ENCODE peak calls at places on chromosomes 7 and 10, in five cellular contexts. One of them, this sample, is unnamed.

GRCh38 chr10:104038958-104039752 is 46.5 kb downstream of the COL17A1 start:
- DNase-seq in stimulated activated CD4-positive, alpha-beta T cell treated with anti-CD3 and anti-CD28 coated beads, Interleukin-1b, Interleukin-23, amount 100 ng/mL, for 4 hours: no peak
- DNase-seq in psoas muscle: no peak
- DNase-seq in amniotic stem cell: no peak
- DNase-seq in RCC 7860: no peak
- DNase-seq in this sample: no peak

GRCh38 chr10:3781458-3782098 is 3.4 kb downstream of the KLF6 start:
- DNase-seq in amniotic stem cell: no peak
- DNase-seq in stimulated activated CD4-positive, alpha-beta T cell treated with anti-CD3 and anti-CD28 coated beads, Interleukin-1b, Interleukin-23, amount 100 ng/mL, for 4 hours: no peak
- DNase-seq in RCC 7860: peak
- DNase-seq in psoas muscle: peak
- DNase-seq in this sample: no peak

GRCh38 chr10:49375611-49376010 is 20.3 kb downstream of the DRGX start:
- DNase-seq in amniotic stem cell: no peak
- DNase-seq in psoas muscle: no peak
- DNase-seq in RCC 7860: no peak
- DNase-seq in stimulated activated CD4-positive, alpha-beta T cell treated with anti-CD3 and anti-CD28 coated beads, Interleukin-1b, Interleukin-23, amount 100 ng/mL, for 4 hours: no peak
- DNase-seq in this sample: no peak

GRCh38 chr7:918118-918425 is 36.4 kb downstream of the ADAP1 start:
- DNase-seq in psoas muscle: peak
- DNase-seq in amniotic stem cell: no peak
- DNase-seq in RCC 7860: no peak
- DNase-seq in stimulated activated CD4-positive, alpha-beta T cell treated with anti-CD3 and anti-CD28 coated beads, Interleukin-1b, Interleukin-23, amount 100 ng/mL, for 4 hours: no peak
- DNase-seq in this sample: no peak

GRCh38 chr10:46553238-46554049 is 3.0 kb downstream of the GPRIN2 start:
- DNase-seq in psoas muscle: peak
- DNase-seq in RCC 7860: no peak
- DNase-seq in stimulated activated CD4-positive, alpha-beta T cell treated with anti-CD3 and anti-CD28 coated beads, Interleukin-1b, Interleukin-23, amount 100 ng/mL, for 4 hours: no peak
- DNase-seq in amniotic stem cell: no peak
- DNase-seq in this sample: peak

GRCh38 chr10:119219747-119220320 is 12.5 kb downstream of the GRK5 start:
- DNase-seq in stimulated activated CD4-positive, alpha-beta T cell treated with anti-CD3 and anti-CD28 coated beads, Interleukin-1b, Interleukin-23, amount 100 ng/mL, for 4 hours: no peak
- DNase-seq in RCC 7860: no peak
- DNase-seq in amniotic stem cell: no peak
- DNase-seq in psoas muscle: no peak
- DNase-seq in this sample: no peak

GRCh38 chr10:103911021-103911459 is 6.9 kb downstream of the STN1 start:
- DNase-seq in RCC 7860: no peak
- DNase-seq in amniotic stem cell: no peak
- DNase-seq in stimulated activated CD4-positive, alpha-beta T cell treated with anti-CD3 and anti-CD28 coated beads, Interleukin-1b, Interleukin-23, amount 100 ng/mL, for 4 hours: no peak
- DNase-seq in psoas muscle: no peak
- DNase-seq in this sample: no peak

GRCh38 chr10:7365029-7365750 is 45.6 kb downstream of the SFMBT2 start:
- DNase-seq in RCC 7860: no peak
- DNase-seq in psoas muscle: no peak
- DNase-seq in amniotic stem cell: no peak
- DNase-seq in stimulated activated CD4-positive, alpha-beta T cell treated with anti-CD3 and anti-CD28 coated beads, Interleukin-1b, Interleukin-23, amount 100 ng/mL, for 4 hours: no peak
- DNase-seq in this sample: no peak

GRCh38 chr7:135179321-135179925 is 8.9 kb upstream of the CYREN start:
- DNase-seq in psoas muscle: no peak
- DNase-seq in amniotic stem cell: no peak
- DNase-seq in stimulated activated CD4-positive, alpha-beta T cell treated with anti-CD3 and anti-CD28 coated beads, Interleukin-1b, Interleukin-23, amount 100 ng/mL, for 4 hours: no peak
- DNase-seq in RCC 7860: no peak
- DNase-seq in this sample: no peak

GRCh38 chr7:121023683-121024507 is 35.4 kb downstream of the CPED1 start:
- DNase-seq in RCC 7860: no peak
- DNase-seq in stimulated activated CD4-positive, alpha-beta T cell treated with anti-CD3 and anti-CD28 coated beads, Interleukin-1b, Interleukin-23, amount 100 ng/mL, for 4 hours: no peak
- DNase-seq in psoas muscle: no peak
- DNase-seq in amniotic stem cell: no peak
- DNase-seq in this sample: no peak

GRCh38 chr10:25023278-25023677 is 6.9 kb downstream of the THNSL1 start:
- DNase-seq in psoas muscle: no peak
- DNase-seq in RCC 7860: no peak
- DNase-seq in amniotic stem cell: no peak
- DNase-seq in stimulated activated CD4-positive, alpha-beta T cell treated with anti-CD3 and anti-CD28 coated beads, Interleukin-1b, Interleukin-23, amount 100 ng/mL, for 4 hours: no peak
- DNase-seq in this sample: no peak

GRCh38 chr10:30182191-30183075 is 123.0 kb upstream of the JCAD start:
- DNase-seq in psoas muscle: peak
- DNase-seq in RCC 7860: peak
- DNase-seq in stimulated activated CD4-positive, alpha-beta T cell treated with anti-CD3 and anti-CD28 coated beads, Interleukin-1b, Interleukin-23, amount 100 ng/mL, for 4 hours: no peak
- DNase-seq in amniotic stem cell: peak
- DNase-seq in this sample: no peak

GRCh38 chr7:32948202-32948601 is 9.0 kb upstream of the FKBP9 start:
- DNase-seq in RCC 7860: no peak
- DNase-seq in stimulated activated CD4-positive, alpha-beta T cell treated with anti-CD3 and anti-CD28 coated beads, Interleukin-1b, Interleukin-23, amount 100 ng/mL, for 4 hours: no peak
- DNase-seq in amniotic stem cell: no peak
- DNase-seq in psoas muscle: no peak
- DNase-seq in this sample: no peak

GRCh38 chr10:97850446-97850845 is 803 bp downstream of the GOLGA7B start:
- DNase-seq in RCC 7860: no peak
- DNase-seq in amniotic stem cell: no peak
- DNase-seq in stimulated activated CD4-positive, alpha-beta T cell treated with anti-CD3 and anti-CD28 coated beads, Interleukin-1b, Interleukin-23, amount 100 ng/mL, for 4 hours: no peak
- DNase-seq in psoas muscle: no peak
- DNase-seq in this sample: no peak

GRCh38 chr7:33900501-33900900 is 4.8 kb upstream of the BMPER start:
- DNase-seq in stimulated activated CD4-positive, alpha-beta T cell treated with anti-CD3 and anti-CD28 coated beads, Interleukin-1b, Interleukin-23, amount 100 ng/mL, for 4 hours: no peak
- DNase-seq in psoas muscle: no peak
- DNase-seq in RCC 7860: no peak
- DNase-seq in amniotic stem cell: no peak
- DNase-seq in this sample: no peak

GRCh38 chr7:1101580-1102431 is 13.9 kb downstream of the GPER1 start:
- DNase-seq in RCC 7860: peak
- DNase-seq in stimulated activated CD4-positive, alpha-beta T cell treated with anti-CD3 and anti-CD28 coated beads, Interleukin-1b, Interleukin-23, amount 100 ng/mL, for 4 hours: no peak
- DNase-seq in amniotic stem cell: no peak
- DNase-seq in psoas muscle: no peak
- DNase-seq in this sample: no peak

GRCh38 chr7:90411510-90411909 is 8.2 kb downstream of the CLDN12 start:
- DNase-seq in amniotic stem cell: no peak
- DNase-seq in stimulated activated CD4-positive, alpha-beta T cell treated with anti-CD3 and anti-CD28 coated beads, Interleukin-1b, Interleukin-23, amount 100 ng/mL, for 4 hours: no peak
- DNase-seq in psoas muscle: no peak
- DNase-seq in RCC 7860: peak
- DNase-seq in this sample: no peak

GRCh38 chr10:45180946-45181439 is 134.4 kb downstream of the OR13A1 start:
- DNase-seq in stimulated activated CD4-positive, alpha-beta T cell treated with anti-CD3 and anti-CD28 coated beads, Interleukin-1b, Interleukin-23, amount 100 ng/mL, for 4 hours: no peak
- DNase-seq in RCC 7860: no peak
- DNase-seq in amniotic stem cell: no peak
- DNase-seq in psoas muscle: no peak
- DNase-seq in this sample: no peak

GRCh38 chr10:1047937-1048336 is 982 bp downstream of the IDI1 start:
- DNase-seq in RCC 7860: no peak
- DNase-seq in stimulated activated CD4-positive, alpha-beta T cell treated with anti-CD3 and anti-CD28 coated beads, Interleukin-1b, Interleukin-23, amount 100 ng/mL, for 4 hours: no peak
- DNase-seq in amniotic stem cell: no peak
- DNase-seq in psoas muscle: no peak
- DNase-seq in this sample: no peak

GRCh38 chr10:33524966-33525365 is 190.5 kb upstream of the NRP1 start:
- DNase-seq in RCC 7860: no peak
- DNase-seq in stimulated activated CD4-positive, alpha-beta T cell treated with anti-CD3 and anti-CD28 coated beads, Interleukin-1b, Interleukin-23, amount 100 ng/mL, for 4 hours: no peak
- DNase-seq in amniotic stem cell: no peak
- DNase-seq in psoas muscle: no peak
- DNase-seq in this sample: no peak

GRCh38 chr10:130194991-130195645 is 58.9 kb downstream of the GLRX3 start:
- DNase-seq in stimulated activated CD4-positive, alpha-beta T cell treated with anti-CD3 and anti-CD28 coated beads, Interleukin-1b, Interleukin-23, amount 100 ng/mL, for 4 hours: no peak
- DNase-seq in psoas muscle: no peak
- DNase-seq in RCC 7860: no peak
- DNase-seq in amniotic stem cell: no peak
- DNase-seq in this sample: no peak

GRCh38 chr7:35714862-35715261 is 19.9 kb upstream of the HERPUD2 start:
- DNase-seq in amniotic stem cell: no peak
- DNase-seq in stimulated activated CD4-positive, alpha-beta T cell treated with anti-CD3 and anti-CD28 coated beads, Interleukin-1b, Interleukin-23, amount 100 ng/mL, for 4 hours: no peak
- DNase-seq in psoas muscle: no peak
- DNase-seq in RCC 7860: no peak
- DNase-seq in this sample: no peak

GRCh38 chr7:19816128-19816527 is 42.7 kb upstream of the TMEM196 start:
- DNase-seq in psoas muscle: no peak
- DNase-seq in amniotic stem cell: no peak
- DNase-seq in stimulated activated CD4-positive, alpha-beta T cell treated with anti-CD3 and anti-CD28 coated beads, Interleukin-1b, Interleukin-23, amount 100 ng/mL, for 4 hours: no peak
- DNase-seq in RCC 7860: no peak
- DNase-seq in this sample: no peak

GRCh38 chr7:30859940-30860623 is 51.6 kb upstream of the AQP1 start:
- DNase-seq in amniotic stem cell: no peak
- DNase-seq in stimulated activated CD4-positive, alpha-beta T cell treated with anti-CD3 and anti-CD28 coated beads, Interleukin-1b, Interleukin-23, amount 100 ng/mL, for 4 hours: no peak
- DNase-seq in psoas muscle: no peak
- DNase-seq in RCC 7860: no peak
- DNase-seq in this sample: no peak

GRCh38 chr7:98506471-98506870 is 105.6 kb upstream of the BAIAP2L1 start:
- DNase-seq in amniotic stem cell: no peak
- DNase-seq in RCC 7860: no peak
- DNase-seq in psoas muscle: no peak
- DNase-seq in stimulated activated CD4-positive, alpha-beta T cell treated with anti-CD3 and anti-CD28 coated beads, Interleukin-1b, Interleukin-23, amount 100 ng/mL, for 4 hours: no peak
- DNase-seq in this sample: no peak

GRCh38 chr10:821322-821721 is 110.2 kb downstream of the LARP4B start:
- DNase-seq in amniotic stem cell: no peak
- DNase-seq in psoas muscle: no peak
- DNase-seq in stimulated activated CD4-positive, alpha-beta T cell treated with anti-CD3 and anti-CD28 coated beads, Interleukin-1b, Interleukin-23, amount 100 ng/mL, for 4 hours: no peak
- DNase-seq in RCC 7860: no peak
- DNase-seq in this sample: no peak

GRCh38 chr10:44966129-44966815 is 6.7 kb downstream of the RASSF4 start:
- DNase-seq in RCC 7860: peak
- DNase-seq in stimulated activated CD4-positive, alpha-beta T cell treated with anti-CD3 and anti-CD28 coated beads, Interleukin-1b, Interleukin-23, amount 100 ng/mL, for 4 hours: no peak
- DNase-seq in psoas muscle: no peak
- DNase-seq in amniotic stem cell: no peak
- DNase-seq in this sample: no peak

GRCh38 chr7:73973091-73973490 is 54.9 kb upstream of the ELN start:
- DNase-seq in amniotic stem cell: no peak
- DNase-seq in psoas muscle: no peak
- DNase-seq in RCC 7860: no peak
- DNase-seq in stimulated activated CD4-positive, alpha-beta T cell treated with anti-CD3 and anti-CD28 coated beads, Interleukin-1b, Interleukin-23, amount 100 ng/mL, for 4 hours: no peak
- DNase-seq in this sample: no peak

GRCh38 chr10:23686722-23687121 is 247.8 kb downstream of the OTUD1 start:
- DNase-seq in amniotic stem cell: no peak
- DNase-seq in psoas muscle: no peak
- DNase-seq in RCC 7860: no peak
- DNase-seq in stimulated activated CD4-positive, alpha-beta T cell treated with anti-CD3 and anti-CD28 coated beads, Interleukin-1b, Interleukin-23, amount 100 ng/mL, for 4 hours: no peak
- DNase-seq in this sample: no peak